ENCODE peak calls at places on chromosomes 2 and 18, in five cellular contexts. S is transverse colon, P is upper lobe of left lung, I is right atrium auricular region, Q is H7. D is an unnamed sample. For H3K36me3, the result is how much of the 10 kb centered on the place peaks cover.

GRCh38 chr2:24588294-24588693 is 97.2 kb downstream of the NCOA1 start:
- DNase-seq in S (no peak), P (no peak), I (no peak), Q (no peak), D (no peak)

GRCh38 chr2:240717181-240717641 is 25.5 kb downstream of the AQP12A start:
- DNase-seq in S (no peak), P (peak), I (no peak), Q (no peak), D (no peak)

GRCh38 chr2:225002039-225002655 is 40.1 kb downstream of the DOCK10 start:
- DNase-seq in S (peak), P (no peak), I (no peak), Q (peak), D (peak)

GRCh38 chr2:181231151-181231550 is 226.0 kb upstream of the ITGA4 start:
- DNase-seq in S (no peak), P (no peak), I (no peak), Q (no peak), D (no peak)

GRCh38 chr2:235561450-235561849 is 67.6 kb downstream of the AGAP1 start:
- DNase-seq in S (no peak), P (no peak), I (no peak), Q (no peak), D (no peak)

GRCh38 chr2:19569300-19569791 is 210.9 kb upstream of the OSR1 start:
- DNase-seq in S (no peak), P (no peak), I (no peak), Q (no peak), D (no peak)

GRCh38 chr2:20015482-20016083 is 3.1 kb upstream of the MATN3 start:
- DNase-seq in S (no peak), P (no peak), I (no peak), Q (peak), D (no peak)

GRCh38 chr18:57542126-57542525 is 44.4 kb downstream of the FECH start:
- DNase-seq in S (no peak), P (no peak), I (no peak), Q (no peak), D (no peak)

GRCh38 chr18:3593381-3593903 is 143.5 kb downstream of the TGIF1 start:
- DNase-seq in S (no peak), P (no peak), I (peak), Q (no peak), D (no peak)

GRCh38 chr2:209499071-209499470 is 75.2 kb downstream of the MAP2 start:
- DNase-seq in S (no peak), P (no peak), I (no peak), Q (no peak), D (no peak)

GRCh38 chr18:12879840-12880531 is 4.1 kb downstream of the PTPN2 start:
- DNase-seq in S (no peak), P (no peak), I (no peak), Q (peak), D (no peak)

GRCh38 chr18:26792661-26793060 is 72.8 kb downstream of the AQP4 start:
- DNase-seq in S (no peak), P (no peak), I (no peak), Q (no peak), D (no peak)

GRCh38 chr18:55287935-55288868 is 299.8 kb downstream of the TCF4 start:
- DNase-seq in S (no peak), P (no peak), I (no peak), Q (no peak), D (no peak)

GRCh38 chr2:234705108-234705507 is 208.2 kb upstream of the ARL4C start:
- DNase-seq in S (no peak), P (no peak), I (no peak), Q (no peak), D (no peak)

GRCh38 chr2:20661028-20661980 is 5.6 kb upstream of the GDF7 start:
- DNase-seq in S (peak), P (peak), I (peak), Q (peak), D (peak)

GRCh38 chr2:231545105-231545902 is 15.1 kb upstream of the NMUR1 start:
- DNase-seq in S (peak), P (no peak), I (no peak), Q (no peak), D (no peak)

GRCh38 chr2:159516241-159516758 is 100.0 kb downstream of the BAZ2B start:
- DNase-seq in S (peak), P (no peak), I (no peak), Q (peak), D (no peak)

GRCh38 chr2:104332733-104333132 is 521.2 kb upstream of the POU3F3 start:
- DNase-seq in S (no peak), P (no peak), I (no peak), Q (peak), D (no peak)

GRCh38 chr18:1498216-1498615 is 593.5 kb downstream of the ADCYAP1 start:
- DNase-seq in S (no peak), P (no peak), I (no peak), Q (no peak), D (no peak)

GRCh38 chr2:85269959-85270358 is 57.8 kb downstream of the TGOLN2 start:
- DNase-seq in S (no peak), P (no peak), I (no peak), Q (no peak), D (peak)

GRCh38 chr2:24682357-24682756 is 110.8 kb downstream of the PTRHD1 start:
- DNase-seq in S (no peak), P (no peak), I (no peak), Q (no peak), D (no peak)

GRCh38 chr2:96324716-96325037 is 440 bp upstream of the ITPRIPL1 start:
- DNase-seq in S (no peak), P (no peak), I (no peak), Q (no peak), D (no peak)

GRCh38 chr18:54555996-54556395 is 35.0 kb upstream of the DYNAP start:
- DNase-seq in S (no peak), P (no peak), I (no peak), Q (no peak), D (no peak)

GRCh38 chr18:77127769-77128671 is 4.6 kb downstream of the MBP start:
- DNase-seq in S (peak), P (no peak), I (no peak), Q (no peak), D (no peak)

GRCh38 chr2:16093639-16094447 is 153.5 kb downstream of the MYCN start:
- DNase-seq in S (peak), P (peak), I (no peak), Q (no peak), D (no peak)

GRCh38 chr2:49251766-49252165 is 97.5 kb upstream of the FSHR start:
- DNase-seq in S (no peak), P (no peak), I (no peak), Q (no peak), D (no peak)

GRCh38 chr18:41644466-41644865 is 310.6 kb upstream of the PIK3C3 start:
- DNase-seq in S (no peak), P (no peak), I (no peak), Q (no peak), D (no peak)

GRCh38 chr2:2041256-2041824 is 289.7 kb downstream of the MYT1L start:
- DNase-seq in S (no peak), P (no peak), I (no peak), Q (no peak), D (no peak)

GRCh38 chr2:38035968-38036367 is 40.0 kb downstream of the CYP1B1 start:
- DNase-seq in S (no peak), P (no peak), I (no peak), Q (no peak), D (no peak)

GRCh38 chr2:65278450-65279030 is 50.9 kb downstream of the ACTR2 start:
- DNase-seq in S (no peak), P (no peak), I (peak), Q (no peak), D (no peak)

GRCh38 chr2:47528874-47529273 is 125.9 kb downstream of the MSH2 start:
- DNase-seq in S (no peak), P (no peak), I (no peak), Q (no peak), D (no peak)

GRCh38 chr2:230869691-230870543 is 5.2 kb downstream of the ITM2C start:
- DNase-seq in S (peak), P (no peak), I (no peak), Q (peak), D (no peak)

GRCh38 chr2:73333564-73333963 is 40.2 kb upstream of the EGR4 start:
- DNase-seq in S (no peak), P (no peak), I (no peak), Q (no peak), D (no peak)

GRCh38 chr2:229431331-229431954 is 160.4 kb upstream of the PID1 start:
- DNase-seq in S (no peak), P (no peak), I (no peak), Q (peak), D (no peak)

GRCh38 chr18:21672868-21673267 is 31.7 kb downstream of the ABHD3 start:
- DNase-seq in S (peak), P (no peak), I (no peak), Q (no peak), D (peak)

GRCh38 chr2:192749606-192750200 is 555.0 kb upstream of the TMEFF2 start:
- DNase-seq in S (no peak), P (no peak), I (no peak), Q (no peak), D (no peak)

GRCh38 chr2:63590621-63591408 is 2.1 kb downstream of the MDH1 start:
- DNase-seq in S (peak), P (no peak), I (no peak), Q (no peak), D (peak)

GRCh38 chr2:215390550-215390913 is 45.3 kb downstream of the FN1 start:
- DNase-seq in S (no peak), P (no peak), I (no peak), Q (no peak), D (no peak)
- H3K36me3 ChIP-seq in S (under half), P (under half), I (half or more), Q (under half), D (under half)

GRCh38 chr2:70504750-70505149 is 48.9 kb downstream of the TGFA start:
- DNase-seq in S (no peak), P (no peak), I (no peak), Q (no peak), D (no peak)

GRCh38 chr2:70509565-70509964 is 44.1 kb downstream of the TGFA start:
- DNase-seq in S (peak), P (no peak), I (no peak), Q (no peak), D (no peak)

GRCh38 chr2:70508711-70509462 is 44.7 kb downstream of the TGFA start:
- DNase-seq in S (no peak), P (no peak), I (no peak), Q (no peak), D (no peak)

GRCh38 chr2:70503896-70504295 is 49.7 kb downstream of the TGFA start:
- DNase-seq in S (no peak), P (no peak), I (no peak), Q (no peak), D (no peak)

GRCh38 chr2:70505613-70506391 is 47.8 kb downstream of the TGFA start:
- DNase-seq in S (no peak), P (no peak), I (no peak), Q (no peak), D (no peak)
- H3K36me3 ChIP-seq in S (under half), P (under half), I (under half), Q (under half), D (under half)

DNA sequence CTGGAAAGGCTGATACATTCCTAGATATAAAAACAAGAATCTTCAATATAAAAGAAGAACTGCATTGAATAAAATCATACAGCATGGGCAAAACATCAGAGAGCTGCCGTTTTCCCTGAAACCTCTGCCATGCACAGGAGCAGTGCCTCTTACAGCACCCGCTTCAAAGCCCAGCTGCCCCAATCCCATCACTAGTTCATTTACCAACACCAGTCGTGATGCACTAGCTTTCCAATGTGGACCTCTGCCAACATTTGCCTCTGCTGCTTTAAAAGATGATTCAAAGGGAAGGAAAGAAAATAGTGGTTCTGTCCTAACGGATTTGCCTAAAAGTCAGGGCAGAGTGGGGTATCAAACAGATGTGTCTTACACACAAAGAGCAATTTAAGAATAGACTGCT is 43.4 kb upstream of the AP1S3 start:
- DNase-seq in S (no peak), P (no peak), I (no peak), Q (no peak), D (no peak)
- H3K36me3 ChIP-seq in S (half or more), P (under half), I (half or more), Q (under half), D (under half)

GRCh38 chr2:134426721-134427120 is 172.8 kb downstream of the MGAT5 start:
- DNase-seq in S (no peak), P (no peak), I (no peak), Q (no peak), D (no peak)

GRCh38 chr2:134421556-134422328 is 167.9 kb downstream of the MGAT5 start:
- DNase-seq in S (no peak), P (no peak), I (no peak), Q (no peak), D (no peak)

GRCh38 chr2:134420920-134421319 is 167.0 kb downstream of the MGAT5 start:
- DNase-seq in S (no peak), P (no peak), I (no peak), Q (no peak), D (no peak)

GRCh38 chr2:134429886-134430285 is 176.0 kb downstream of the MGAT5 start:
- DNase-seq in S (no peak), P (no peak), I (no peak), Q (no peak), D (no peak)

GRCh38 chr2:134425723-134426496 is 172.0 kb downstream of the MGAT5 start:
- DNase-seq in S (no peak), P (no peak), I (no peak), Q (no peak), D (no peak)
- H3K36me3 ChIP-seq in S (under half), P (under half), I (under half), Q (under half), D (under half)

GRCh38 chr2:9390991-9391390 is 32.3 kb downstream of the ITGB1BP1 start:
- DNase-seq in S (no peak), P (peak), I (no peak), Q (no peak), D (no peak)
- H3K36me3 ChIP-seq in S (under half), P (under half), I (under half), Q (under half), D (under half)

DNA sequence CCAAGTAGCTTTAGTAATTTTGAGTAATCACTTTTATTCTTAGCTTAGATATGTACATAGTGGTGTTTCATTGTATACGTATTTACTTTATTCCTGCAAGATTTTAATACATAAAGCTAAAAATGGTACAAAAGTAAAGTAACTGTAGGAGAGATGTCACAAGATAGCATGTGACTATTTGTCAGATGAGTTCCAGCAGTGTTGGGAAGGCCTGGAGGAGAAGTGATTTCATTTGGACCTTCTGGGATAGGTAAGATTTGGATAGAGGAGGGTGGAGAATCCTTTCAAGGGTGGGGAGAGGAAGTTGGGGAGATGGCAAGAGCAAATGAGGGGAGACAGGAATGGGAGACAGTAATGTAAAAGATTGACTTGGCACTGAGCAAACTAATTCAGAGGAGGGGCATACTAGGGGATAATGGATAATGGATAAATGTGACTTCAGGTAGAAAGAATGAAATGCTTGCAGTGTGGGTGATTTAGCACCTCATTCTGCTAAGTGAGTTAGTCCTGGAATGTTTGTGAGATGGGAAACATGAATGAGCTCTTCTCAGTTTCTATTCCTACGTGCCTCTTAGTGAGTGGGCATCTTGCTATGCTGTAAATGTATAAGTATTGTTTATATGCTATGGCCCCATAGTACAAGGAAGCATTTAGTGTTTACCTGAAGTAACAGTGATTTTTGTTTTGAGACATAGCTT is 10.5 kb downstream of the WDR43 start:
- DNase-seq in S (no peak), P (no peak), I (no peak), Q (no peak), D (no peak)
- H3K36me3 ChIP-seq in S (under half), P (under half), I (half or more), Q (under half), D (under half)

GRCh38 chr2:43556256-43556655 is 39.6 kb downstream of the THADA start:
- DNase-seq in S (no peak), P (no peak), I (no peak), Q (no peak), D (no peak)
- H3K36me3 ChIP-seq in S (under half), P (under half), I (under half), Q (under half), D (under half)